ENCODE peak calls at places on chromosomes 12 and 14, in six cellular contexts. One of them, this sample, is unnamed.

GRCh38 chr14:95840094-95840493 is 36.5 kb upstream of the TUNAR start:
- DNase-seq in A549: no peak
- DNase-seq in tibial nerve: no peak
- DNase-seq in heart left ventricle: no peak
- DNase-seq in body of pancreas: no peak
- DNase-seq in upper lobe of right lung: no peak
- DNase-seq in this sample: no peak

GRCh38 chr14:65226824-65227604 is 124.7 kb upstream of the MAX start:
- DNase-seq in heart left ventricle: no peak
- DNase-seq in A549: no peak
- DNase-seq in tibial nerve: no peak
- DNase-seq in body of pancreas: peak; percentile 81
- DNase-seq in upper lobe of right lung: no peak
- DNase-seq in this sample: no peak

GRCh38 chr12:6724409-6724797 is 557 bp downstream of the COPS7A start:
- DNase-seq in tibial nerve: no peak
- DNase-seq in heart left ventricle: no peak
- DNase-seq in upper lobe of right lung: no peak
- DNase-seq in A549: no peak
- DNase-seq in body of pancreas: peak; percentile 22
- DNase-seq in this sample: peak; percentile 53

GRCh38 chr14:68195126-68195525 is 375.5 kb downstream of the RAD51B start:
- DNase-seq in A549: no peak
- DNase-seq in body of pancreas: no peak
- DNase-seq in upper lobe of right lung: no peak
- DNase-seq in heart left ventricle: no peak
- DNase-seq in tibial nerve: no peak
- DNase-seq in this sample: no peak

GRCh38 chr14:64707661-64708060 is 3.4 kb downstream of the PLEKHG3 start:
- DNase-seq in A549: peak; percentile 75
- DNase-seq in heart left ventricle: no peak
- DNase-seq in upper lobe of right lung: no peak
- DNase-seq in body of pancreas: no peak
- DNase-seq in tibial nerve: no peak
- DNase-seq in this sample: no peak

GRCh38 chr14:70595443-70596185 is 4.8 kb downstream of the MED6 start:
- DNase-seq in tibial nerve: no peak
- DNase-seq in heart left ventricle: no peak
- DNase-seq in upper lobe of right lung: no peak
- DNase-seq in A549: no peak
- DNase-seq in body of pancreas: peak; percentile 29
- DNase-seq in this sample: no peak

GRCh38 chr14:85528882-85529585 is 910 bp upstream of the FLRT2 start:
- DNase-seq in A549: no peak
- DNase-seq in upper lobe of right lung: peak; percentile 7
- DNase-seq in tibial nerve: no peak
- DNase-seq in heart left ventricle: no peak
- DNase-seq in body of pancreas: peak; percentile 30
- DNase-seq in this sample: peak; percentile 13

GRCh38 chr12:97151481-97151880 is 244.4 kb downstream of the NEDD1 start:
- DNase-seq in heart left ventricle: no peak
- DNase-seq in body of pancreas: no peak
- DNase-seq in A549: no peak
- DNase-seq in tibial nerve: no peak
- DNase-seq in upper lobe of right lung: no peak
- DNase-seq in this sample: no peak

GRCh38 chr12:120720234-120720968 is 5.2 kb upstream of the ACADS start:
- DNase-seq in body of pancreas: no peak
- DNase-seq in heart left ventricle: no peak
- DNase-seq in upper lobe of right lung: no peak
- DNase-seq in tibial nerve: no peak
- DNase-seq in A549: no peak
- DNase-seq in this sample: no peak

GRCh38 chr12:86484473-86484872 is 228.3 kb upstream of the MGAT4C start:
- DNase-seq in A549: no peak
- DNase-seq in heart left ventricle: no peak
- DNase-seq in body of pancreas: no peak
- DNase-seq in upper lobe of right lung: no peak
- DNase-seq in tibial nerve: no peak
- DNase-seq in this sample: no peak

GRCh38 chr14:53043107-53043704 is 92.4 kb upstream of the FERMT2 start:
- DNase-seq in upper lobe of right lung: no peak
- DNase-seq in A549: no peak
- DNase-seq in heart left ventricle: no peak
- DNase-seq in tibial nerve: no peak
- DNase-seq in body of pancreas: peak; percentile 2
- DNase-seq in this sample: no peak

GRCh38 chr14:102076793-102077759 is 9.8 kb downstream of the HSP90AA1 start:
- DNase-seq in A549: no peak
- DNase-seq in heart left ventricle: no peak
- DNase-seq in body of pancreas: no peak
- DNase-seq in upper lobe of right lung: no peak
- DNase-seq in tibial nerve: no peak
- DNase-seq in this sample: no peak

GRCh38 chr12:49942921-49943662 is 7.4 kb upstream of the AQP2 start:
- DNase-seq in A549: no peak
- DNase-seq in tibial nerve: no peak
- DNase-seq in upper lobe of right lung: peak; percentile 69
- DNase-seq in heart left ventricle: no peak
- DNase-seq in body of pancreas: no peak
- DNase-seq in this sample: peak; percentile 63

GRCh38 chr14:69850736-69851112 is 28.5 kb upstream of the SMOC1 start:
- DNase-seq in A549: no peak
- DNase-seq in upper lobe of right lung: no peak
- DNase-seq in tibial nerve: no peak
- DNase-seq in body of pancreas: no peak
- DNase-seq in heart left ventricle: no peak
- DNase-seq in this sample: no peak

GRCh38 chr12:93539821-93540220 is 32.7 kb upstream of the SOCS2 start:
- DNase-seq in tibial nerve: no peak
- DNase-seq in A549: no peak
- DNase-seq in heart left ventricle: no peak
- DNase-seq in upper lobe of right lung: no peak
- DNase-seq in body of pancreas: no peak
- DNase-seq in this sample: no peak

GRCh38 chr12:131229426-131230339 is 276.0 kb downstream of the ADGRD1 start:
- DNase-seq in body of pancreas: no peak
- DNase-seq in upper lobe of right lung: peak; percentile 58
- DNase-seq in heart left ventricle: peak; percentile 59
- DNase-seq in tibial nerve: no peak
- DNase-seq in A549: no peak
- DNase-seq in this sample: no peak

GRCh38 chr14:35879654-35880249 is 53.6 kb downstream of the BRMS1L start:
- DNase-seq in heart left ventricle: no peak
- DNase-seq in upper lobe of right lung: no peak
- DNase-seq in A549: peak; percentile 36
- DNase-seq in tibial nerve: no peak
- DNase-seq in body of pancreas: no peak
- DNase-seq in this sample: no peak

GRCh38 chr12:87266305-87266704 is 762.9 kb downstream of the C12orf50 start:
- DNase-seq in upper lobe of right lung: no peak
- DNase-seq in tibial nerve: no peak
- DNase-seq in A549: no peak
- DNase-seq in body of pancreas: no peak
- DNase-seq in heart left ventricle: no peak
- DNase-seq in this sample: no peak

GRCh38 chr14:101772770-101773169 is 11.3 kb downstream of the PPP2R5C start:
- DNase-seq in upper lobe of right lung: no peak
- DNase-seq in body of pancreas: peak; percentile 56
- DNase-seq in heart left ventricle: no peak
- DNase-seq in tibial nerve: no peak
- DNase-seq in A549: no peak
- DNase-seq in this sample: no peak

GRCh38 chr14:36402867-36403266 is 82.4 kb upstream of the MBIP start:
- DNase-seq in body of pancreas: no peak
- DNase-seq in heart left ventricle: no peak
- DNase-seq in tibial nerve: no peak
- DNase-seq in A549: no peak
- DNase-seq in upper lobe of right lung: no peak
- DNase-seq in this sample: no peak

GRCh38 chr14:32657081-32657480 is 281.6 kb upstream of the NPAS3 start:
- DNase-seq in body of pancreas: peak; percentile 57
- DNase-seq in tibial nerve: peak; percentile 46
- DNase-seq in A549: no peak
- DNase-seq in upper lobe of right lung: no peak
- DNase-seq in heart left ventricle: peak; percentile 20
- DNase-seq in this sample: peak; percentile 43

DNA sequence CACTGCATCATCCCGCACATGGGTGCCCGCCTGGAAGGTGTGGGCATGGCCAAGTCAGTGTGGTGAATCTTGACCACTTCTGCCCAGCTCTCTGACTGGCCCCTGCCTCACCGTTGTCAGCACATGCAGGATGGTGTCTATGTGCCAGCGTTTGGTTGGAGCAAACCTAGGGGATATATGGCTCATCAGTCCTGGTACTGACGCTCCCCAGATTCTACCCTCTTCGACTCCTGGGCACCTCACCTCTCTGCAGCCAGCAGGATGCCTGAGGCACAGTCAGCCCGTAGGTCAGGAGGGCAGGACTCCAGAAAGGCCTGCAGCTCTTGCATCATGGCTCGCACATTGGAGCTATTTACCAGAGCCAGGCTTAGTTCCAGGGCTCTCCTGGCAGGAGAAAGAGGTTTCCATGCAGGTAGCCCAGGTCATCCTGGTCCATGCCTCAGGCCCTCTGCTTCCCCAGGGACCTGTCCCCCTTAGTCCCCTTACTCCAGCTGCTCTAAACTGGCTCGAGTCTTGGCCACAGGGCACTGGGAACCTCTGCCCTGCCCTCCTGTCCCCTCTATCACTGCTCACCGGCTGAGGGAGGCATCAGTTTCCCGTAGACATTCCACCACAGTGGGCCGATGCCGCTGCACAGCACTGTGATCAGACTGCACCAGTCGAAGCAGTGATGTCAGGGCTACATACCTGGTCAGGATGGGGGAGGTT is 4.0 kb downstream of the AP1G2 start:
- DNase-seq in heart left ventricle: no peak
- DNase-seq in body of pancreas: no peak
- DNase-seq in upper lobe of right lung: no peak
- DNase-seq in tibial nerve: no peak
- DNase-seq in A549: no peak
- DNase-seq in this sample: no peak
- H3K27ac ChIP-seq in heart left ventricle: no peak overlapping the region
- H3K27ac ChIP-seq in body of pancreas: no peak overlapping the region
- H3K27ac ChIP-seq in upper lobe of right lung: no peak overlapping the region
- H3K27ac ChIP-seq in tibial nerve: no peak overlapping the region
- H3K27ac ChIP-seq in A549: no peak overlapping the region
- H3K27ac ChIP-seq in this sample: no peak overlapping the region

GRCh38 chr14:80266930-80267329 is 55.6 kb upstream of the DIO2 start:
- DNase-seq in heart left ventricle: no peak
- DNase-seq in A549: no peak
- DNase-seq in tibial nerve: no peak
- DNase-seq in upper lobe of right lung: no peak
- DNase-seq in body of pancreas: no peak
- DNase-seq in this sample: no peak
- H3K27ac ChIP-seq in heart left ventricle: no peak overlapping the region
- H3K27ac ChIP-seq in A549: no peak overlapping the region
- H3K27ac ChIP-seq in tibial nerve: no peak overlapping the region
- H3K27ac ChIP-seq in upper lobe of right lung: no peak overlapping the region
- H3K27ac ChIP-seq in body of pancreas: no peak overlapping the region
- H3K27ac ChIP-seq in this sample: no peak overlapping the region

DNA sequence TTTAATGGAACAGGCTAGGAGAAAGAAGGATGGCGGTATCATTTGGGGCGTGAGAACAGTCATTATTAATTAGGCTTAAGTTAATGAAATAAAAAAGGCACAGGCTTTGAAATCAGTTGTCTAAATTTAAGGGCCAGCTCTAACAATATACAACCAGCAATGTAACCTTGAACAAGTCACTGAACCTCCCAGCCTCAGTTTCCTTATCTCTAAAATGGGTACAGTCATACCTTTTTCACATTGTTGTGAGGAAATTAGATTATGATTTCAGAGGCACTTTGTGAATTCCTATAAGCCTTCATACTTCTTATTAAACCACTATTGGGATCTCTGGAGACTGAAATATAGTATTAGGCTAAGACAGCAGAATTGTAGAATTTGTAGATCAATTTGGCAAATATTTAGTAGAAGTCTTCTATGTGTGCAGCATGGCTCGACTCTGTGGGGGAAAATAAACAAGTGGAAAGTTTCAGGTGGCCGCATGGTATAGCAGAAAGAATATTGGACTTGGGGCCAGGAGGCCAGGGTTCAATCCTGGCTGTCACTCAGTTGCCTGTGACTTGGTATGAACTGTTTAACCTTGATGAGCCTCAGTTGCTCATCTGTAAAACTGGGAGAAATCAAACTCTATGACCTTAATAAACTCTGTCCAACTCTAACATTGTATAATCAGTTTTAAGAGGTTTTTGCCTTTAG is 117.7 kb downstream of the ETV6 start:
- DNase-seq in A549: no peak
- DNase-seq in tibial nerve: no peak
- DNase-seq in heart left ventricle: no peak
- DNase-seq in upper lobe of right lung: no peak
- DNase-seq in body of pancreas: no peak
- DNase-seq in this sample: no peak
- H3K27ac ChIP-seq in A549: no peak overlapping the region
- H3K27ac ChIP-seq in tibial nerve: peak overlapping the region; percentile 82
- H3K27ac ChIP-seq in heart left ventricle: peak overlapping the region; percentile 85
- H3K27ac ChIP-seq in upper lobe of right lung: peak overlapping the region; percentile 82
- H3K27ac ChIP-seq in body of pancreas: no peak overlapping the region
- H3K27ac ChIP-seq in this sample: peak overlapping the region; percentile 75

GRCh38 chr12:64160718-64161060 is 61.4 kb downstream of the KICS2 start:
- DNase-seq in A549: no peak
- DNase-seq in tibial nerve: no peak
- DNase-seq in heart left ventricle: no peak
- DNase-seq in body of pancreas: no peak
- DNase-seq in upper lobe of right lung: no peak
- DNase-seq in this sample: no peak

GRCh38 chr12:64157610-64158009 is 64.5 kb downstream of the KICS2 start:
- DNase-seq in A549: no peak
- DNase-seq in body of pancreas: no peak
- DNase-seq in heart left ventricle: no peak
- DNase-seq in upper lobe of right lung: no peak
- DNase-seq in tibial nerve: no peak
- DNase-seq in this sample: no peak

GRCh38 chr12:64157110-64157509 is 65.0 kb downstream of the KICS2 start:
- DNase-seq in tibial nerve: no peak
- DNase-seq in upper lobe of right lung: no peak
- DNase-seq in heart left ventricle: no peak
- DNase-seq in body of pancreas: no peak
- DNase-seq in A549: no peak
- DNase-seq in this sample: no peak

DNA sequence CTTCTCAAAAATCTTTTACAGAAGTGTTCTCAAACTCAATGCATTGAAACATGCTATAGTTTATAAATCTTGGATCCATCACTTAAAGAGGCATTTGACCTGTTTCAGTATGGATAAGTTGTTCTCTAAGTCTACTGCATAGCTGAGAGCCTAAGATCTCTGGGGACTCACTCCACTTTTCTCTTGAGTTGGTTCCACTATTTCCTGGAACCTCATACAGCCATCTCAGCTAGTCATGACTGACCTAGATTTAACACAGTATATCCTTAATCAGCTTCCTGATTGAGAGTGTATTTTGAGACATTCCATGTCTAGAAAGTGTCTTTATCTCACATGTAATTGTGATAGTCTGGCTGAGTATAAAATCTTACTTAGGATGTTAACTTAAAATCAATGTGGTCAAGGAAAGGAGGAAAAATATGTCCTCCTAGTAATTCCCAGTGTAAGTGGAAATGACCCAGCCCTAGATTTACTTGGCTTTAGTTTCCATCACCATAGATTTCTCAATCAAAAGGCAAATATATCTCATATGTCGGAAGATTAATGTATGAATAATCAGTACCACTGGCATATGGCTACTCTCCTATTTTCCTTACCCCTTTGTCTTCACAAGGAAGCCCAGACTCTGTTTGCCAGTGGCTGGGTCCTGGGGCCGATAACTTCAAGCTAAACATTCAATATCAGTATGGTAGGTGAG is 61.9 kb downstream of the KICS2 start:
- DNase-seq in body of pancreas: no peak
- DNase-seq in heart left ventricle: no peak
- DNase-seq in upper lobe of right lung: no peak
- DNase-seq in A549: no peak
- DNase-seq in tibial nerve: no peak
- DNase-seq in this sample: no peak
- H3K27ac ChIP-seq in body of pancreas: no peak overlapping the region
- H3K27ac ChIP-seq in heart left ventricle: no peak overlapping the region
- H3K27ac ChIP-seq in upper lobe of right lung: no peak overlapping the region
- H3K27ac ChIP-seq in A549: peak overlapping the region; percentile 47
- H3K27ac ChIP-seq in tibial nerve: no peak overlapping the region
- H3K27ac ChIP-seq in this sample: no peak overlapping the region

This sample was measured in lower lobe of right lung.